ENCODE peak calls at places on chromosomes 11 and 22, in eight cellular contexts. One of them, this sample, is unnamed.
A peak's percentile ranks its signal among the peaks of the same experiment; 100 is the strongest.

GRCh38 chr11:61198391-61198790 is 4.9 kb upstream of the PGA3 start:
- DNase-seq in IMR-90: no peak
- DNase-seq in fibroblast of lung: no peak
- DNase-seq in tibial nerve: no peak
- DNase-seq in ovary: no peak
- DNase-seq in right lobe of liver: no peak
- DNase-seq in suprapubic skin: no peak
- DNase-seq in right atrium auricular region: no peak
- DNase-seq in this sample: no peak

GRCh38 chr11:62402226-62402625 is 16.6 kb upstream of the SCGB1A1 start:
- DNase-seq in ovary: peak; percentile 79
- DNase-seq in right lobe of liver: no peak
- DNase-seq in IMR-90: no peak
- DNase-seq in fibroblast of lung: no peak
- DNase-seq in tibial nerve: peak; percentile 68
- DNase-seq in suprapubic skin: peak; percentile 90
- DNase-seq in right atrium auricular region: peak; percentile 80
- DNase-seq in this sample: no peak

GRCh38 chr22:24391836-24392217 is 35.6 kb upstream of the ADORA2A start:
- DNase-seq in fibroblast of lung: no peak
- DNase-seq in ovary: no peak
- DNase-seq in right lobe of liver: no peak
- DNase-seq in suprapubic skin: no peak
- DNase-seq in IMR-90: peak; percentile 77
- DNase-seq in tibial nerve: no peak
- DNase-seq in right atrium auricular region: no peak
- DNase-seq in this sample: no peak

GRCh38 chr11:134503596-134503995 is 91.6 kb upstream of the B3GAT1 start:
- DNase-seq in fibroblast of lung: no peak
- DNase-seq in suprapubic skin: no peak
- DNase-seq in right lobe of liver: no peak
- DNase-seq in tibial nerve: no peak
- DNase-seq in ovary: no peak
- DNase-seq in right atrium auricular region: no peak
- DNase-seq in IMR-90: no peak
- DNase-seq in this sample: no peak

GRCh38 chr11:111905391-111905790 is 6.2 kb downstream of the CRYAB start:
- DNase-seq in IMR-90: peak; percentile 22
- DNase-seq in tibial nerve: no peak
- DNase-seq in ovary: no peak
- DNase-seq in right lobe of liver: no peak
- DNase-seq in suprapubic skin: no peak
- DNase-seq in fibroblast of lung: no peak
- DNase-seq in right atrium auricular region: no peak
- DNase-seq in this sample: no peak

GRCh38 chr22:47918276-47918928 is 1156.0 kb downstream of the TBC1D22A start:
- DNase-seq in right atrium auricular region: no peak
- DNase-seq in IMR-90: no peak
- DNase-seq in tibial nerve: no peak
- DNase-seq in suprapubic skin: no peak
- DNase-seq in right lobe of liver: no peak
- DNase-seq in fibroblast of lung: no peak
- DNase-seq in ovary: no peak
- DNase-seq in this sample: no peak

GRCh38 chr11:126411971-126412381 is 56.5 kb downstream of the ST3GAL4 start:
- DNase-seq in ovary: peak; percentile 70
- DNase-seq in tibial nerve: no peak
- DNase-seq in fibroblast of lung: no peak
- DNase-seq in IMR-90: no peak
- DNase-seq in right atrium auricular region: peak; percentile 86
- DNase-seq in suprapubic skin: no peak
- DNase-seq in right lobe of liver: no peak
- DNase-seq in this sample: no peak

GRCh38 chr11:125496465-125496817 is 376 bp upstream of the FEZ1 start:
- DNase-seq in right lobe of liver: no peak
- DNase-seq in tibial nerve: no peak
- DNase-seq in fibroblast of lung: no peak
- DNase-seq in ovary: peak; percentile 35
- DNase-seq in IMR-90: no peak
- DNase-seq in suprapubic skin: no peak
- DNase-seq in right atrium auricular region: no peak
- DNase-seq in this sample: no peak

GRCh38 chr11:74683941-74684481 is 47.2 kb downstream of the CHRDL2 start:
- DNase-seq in ovary: peak; percentile 19
- DNase-seq in suprapubic skin: peak; percentile 62
- DNase-seq in right lobe of liver: no peak
- DNase-seq in right atrium auricular region: no peak
- DNase-seq in IMR-90: peak; percentile 71
- DNase-seq in tibial nerve: no peak
- DNase-seq in fibroblast of lung: peak; percentile 56
- DNase-seq in this sample: peak; percentile 25

GRCh38 chr11:1232328-1233321 is 9.8 kb downstream of the MUC5B start:
- DNase-seq in ovary: peak; percentile 17
- DNase-seq in right lobe of liver: peak; percentile 42
- DNase-seq in suprapubic skin: peak; percentile 72
- DNase-seq in right atrium auricular region: no peak
- DNase-seq in IMR-90: no peak
- DNase-seq in tibial nerve: no peak
- DNase-seq in fibroblast of lung: no peak
- DNase-seq in this sample: peak; percentile 64

GRCh38 chr22:41237707-41238569 is 2.8 kb downstream of the CHADL start:
- DNase-seq in IMR-90: peak; percentile 13
- DNase-seq in fibroblast of lung: peak; percentile 41
- DNase-seq in right lobe of liver: peak; percentile 91
- DNase-seq in suprapubic skin: peak; percentile 86
- DNase-seq in tibial nerve: peak; percentile 21
- DNase-seq in right atrium auricular region: peak; percentile 69
- DNase-seq in ovary: peak; percentile 60
- DNase-seq in this sample: no peak

GRCh38 chr11:61162092-61162935 is 1.1 kb upstream of the VPS37C start:
- DNase-seq in right atrium auricular region: no peak
- DNase-seq in ovary: no peak
- DNase-seq in right lobe of liver: no peak
- DNase-seq in tibial nerve: no peak
- DNase-seq in suprapubic skin: no peak
- DNase-seq in fibroblast of lung: peak; percentile 39
- DNase-seq in IMR-90: peak; percentile 44
- DNase-seq in this sample: no peak

GRCh38 chr22:24796860-24797259 is 9.2 kb upstream of the SGSM1 start:
- DNase-seq in IMR-90: no peak
- DNase-seq in right lobe of liver: no peak
- DNase-seq in fibroblast of lung: no peak
- DNase-seq in suprapubic skin: no peak
- DNase-seq in right atrium auricular region: no peak
- DNase-seq in ovary: no peak
- DNase-seq in tibial nerve: no peak
- DNase-seq in this sample: no peak

GRCh38 chr22:46038174-46038487 is 61.2 kb upstream of the WNT7B start:
- DNase-seq in IMR-90: no peak
- DNase-seq in right atrium auricular region: no peak
- DNase-seq in ovary: no peak
- DNase-seq in right lobe of liver: no peak
- DNase-seq in tibial nerve: no peak
- DNase-seq in fibroblast of lung: no peak
- DNase-seq in suprapubic skin: no peak
- DNase-seq in this sample: no peak

GRCh38 chr11:73975479-73975757 is 7.2 kb downstream of the UCP2 start:
- DNase-seq in suprapubic skin: no peak
- DNase-seq in right atrium auricular region: no peak
- DNase-seq in tibial nerve: no peak
- DNase-seq in right lobe of liver: no peak
- DNase-seq in IMR-90: no peak
- DNase-seq in ovary: no peak
- DNase-seq in fibroblast of lung: no peak
- DNase-seq in this sample: no peak

GRCh38 chr11:22197139-22197893 is 4.4 kb downstream of the ANO5 start:
- DNase-seq in ovary: no peak
- DNase-seq in right atrium auricular region: no peak
- DNase-seq in tibial nerve: no peak
- DNase-seq in suprapubic skin: no peak
- DNase-seq in IMR-90: no peak
- DNase-seq in right lobe of liver: no peak
- DNase-seq in fibroblast of lung: no peak
- DNase-seq in this sample: no peak

GRCh38 chr11:91230647-91231046 is 994.0 kb upstream of the FAT3 start:
- DNase-seq in suprapubic skin: no peak
- DNase-seq in right lobe of liver: no peak
- DNase-seq in IMR-90: no peak
- DNase-seq in right atrium auricular region: no peak
- DNase-seq in tibial nerve: no peak
- DNase-seq in fibroblast of lung: no peak
- DNase-seq in ovary: no peak
- DNase-seq in this sample: no peak

GRCh38 chr11:68632802-68633201 is 51.5 kb upstream of the GAL start:
- DNase-seq in fibroblast of lung: peak; percentile 83
- DNase-seq in right atrium auricular region: no peak
- DNase-seq in tibial nerve: no peak
- DNase-seq in suprapubic skin: no peak
- DNase-seq in IMR-90: peak; percentile 70
- DNase-seq in right lobe of liver: no peak
- DNase-seq in ovary: no peak
- DNase-seq in this sample: no peak

GRCh38 chr22:49975543-49976389 is 15.2 kb downstream of the PIM3 start:
- DNase-seq in IMR-90: no peak
- DNase-seq in fibroblast of lung: no peak
- DNase-seq in right atrium auricular region: no peak
- DNase-seq in tibial nerve: no peak
- DNase-seq in ovary: peak; percentile 25
- DNase-seq in right lobe of liver: no peak
- DNase-seq in suprapubic skin: peak; percentile 77
- DNase-seq in this sample: no peak

GRCh38 chr11:44760917-44761545 is 34.3 kb downstream of the TSPAN18 start:
- DNase-seq in tibial nerve: peak; percentile 56
- DNase-seq in fibroblast of lung: peak; percentile 83
- DNase-seq in suprapubic skin: peak; percentile 71
- DNase-seq in ovary: peak; percentile 66
- DNase-seq in IMR-90: peak; percentile 96
- DNase-seq in right atrium auricular region: peak; percentile 86
- DNase-seq in right lobe of liver: peak; percentile 34
- DNase-seq in this sample: no peak

GRCh38 chr11:128779036-128779435 is 85.2 kb downstream of the FLI1 start:
- DNase-seq in tibial nerve: no peak
- DNase-seq in right lobe of liver: no peak
- DNase-seq in suprapubic skin: no peak
- DNase-seq in fibroblast of lung: no peak
- DNase-seq in IMR-90: peak; percentile 68
- DNase-seq in right atrium auricular region: no peak
- DNase-seq in ovary: no peak
- DNase-seq in this sample: no peak

GRCh38 chr11:2521081-2521480 is 76.3 kb downstream of the KCNQ1 start:
- DNase-seq in suprapubic skin: peak; percentile 56
- DNase-seq in ovary: no peak
- DNase-seq in right lobe of liver: peak; percentile 23
- DNase-seq in fibroblast of lung: no peak
- DNase-seq in right atrium auricular region: no peak
- DNase-seq in tibial nerve: no peak
- DNase-seq in IMR-90: no peak
- DNase-seq in this sample: no peak

GRCh38 chr11:26134481-26135355 is 197.2 kb upstream of the ANO3 start:
- DNase-seq in IMR-90: peak; percentile 38
- DNase-seq in tibial nerve: no peak
- DNase-seq in ovary: no peak
- DNase-seq in fibroblast of lung: peak; percentile 54
- DNase-seq in right atrium auricular region: no peak
- DNase-seq in suprapubic skin: no peak
- DNase-seq in right lobe of liver: no peak
- DNase-seq in this sample: no peak

GRCh38 chr22:39913321-39913720 is 12.4 kb downstream of the GRAP2 start:
- DNase-seq in IMR-90: no peak
- DNase-seq in right atrium auricular region: no peak
- DNase-seq in right lobe of liver: no peak
- DNase-seq in tibial nerve: no peak
- DNase-seq in ovary: no peak
- DNase-seq in fibroblast of lung: no peak
- DNase-seq in suprapubic skin: no peak
- DNase-seq in this sample: no peak
- H3K27ac ChIP-seq in IMR-90: no peak overlapping the region
- H3K27ac ChIP-seq in right atrium auricular region: no peak overlapping the region
- H3K27ac ChIP-seq in right lobe of liver: no peak overlapping the region
- H3K27ac ChIP-seq in tibial nerve: no peak overlapping the region
- H3K27ac ChIP-seq in ovary: no peak overlapping the region
- H3K27ac ChIP-seq in fibroblast of lung: no peak overlapping the region
- H3K27ac ChIP-seq in suprapubic skin: no peak overlapping the region
- H3K27ac ChIP-seq in this sample: no peak overlapping the region

GRCh38 chr11:57301711-57302423 is 22.9 kb downstream of the TNKS1BP1 start:
- DNase-seq in right atrium auricular region: no peak
- DNase-seq in IMR-90: no peak
- DNase-seq in ovary: no peak
- DNase-seq in suprapubic skin: peak; percentile 79
- DNase-seq in fibroblast of lung: no peak
- DNase-seq in tibial nerve: no peak
- DNase-seq in right lobe of liver: no peak
- DNase-seq in this sample: no peak
- H3K36me3 ChIP-seq in right atrium auricular region: peaks cover 66% of the 10 kb centered on the region
- H3K36me3 ChIP-seq in IMR-90: peaks cover 74% of the 10 kb centered on the region
- H3K36me3 ChIP-seq in ovary: peaks cover 8% of the 10 kb centered on the region
- H3K36me3 ChIP-seq in suprapubic skin: peaks cover 63% of the 10 kb centered on the region
- H3K36me3 ChIP-seq in fibroblast of lung: peaks cover 44% of the 10 kb centered on the region
- H3K36me3 ChIP-seq in tibial nerve: peaks cover 10% of the 10 kb centered on the region
- H3K36me3 ChIP-seq in right lobe of liver: peaks cover 11% of the 10 kb centered on the region
- H3K36me3 ChIP-seq in this sample: peaks cover 81% of the 10 kb centered on the region

DNA sequence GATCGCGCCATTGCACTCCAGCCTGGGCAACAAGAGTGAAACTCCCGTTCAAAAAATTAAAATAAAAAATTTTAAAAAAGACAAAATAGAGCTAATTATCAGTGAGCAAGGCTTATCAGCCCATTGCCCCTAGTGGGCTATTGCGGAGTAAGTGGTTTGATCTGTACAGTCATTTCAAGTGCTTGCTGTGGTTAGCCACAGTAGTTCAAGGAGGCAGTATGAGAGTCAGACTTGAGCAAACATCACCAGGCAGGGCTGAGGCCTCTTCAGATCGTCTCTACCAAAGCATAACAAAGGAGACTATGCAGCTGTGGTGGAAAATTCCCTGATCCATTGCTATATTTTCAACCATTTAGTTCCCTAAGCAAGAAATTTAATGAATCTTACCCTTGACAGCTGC is 4.3 kb upstream of the SBF2 start:
- DNase-seq in right lobe of liver: no peak
- DNase-seq in IMR-90: peak; percentile 98
- DNase-seq in tibial nerve: no peak
- DNase-seq in suprapubic skin: no peak
- DNase-seq in right atrium auricular region: no peak
- DNase-seq in ovary: no peak
- DNase-seq in fibroblast of lung: peak; percentile 88
- DNase-seq in this sample: no peak
- TF ChIP-seq CTCF in right lobe of liver: no peak
- TF ChIP-seq CTCF in IMR-90: peak; percentile 48
- TF ChIP-seq CTCF in tibial nerve: no peak
- TF ChIP-seq CTCF in suprapubic skin: no peak
- TF ChIP-seq CTCF in right atrium auricular region: peak; percentile 11
- TF ChIP-seq CTCF in ovary: no peak
- TF ChIP-seq CTCF in fibroblast of lung: peak; percentile 32
- TF ChIP-seq CTCF in this sample: no peak

DNA sequence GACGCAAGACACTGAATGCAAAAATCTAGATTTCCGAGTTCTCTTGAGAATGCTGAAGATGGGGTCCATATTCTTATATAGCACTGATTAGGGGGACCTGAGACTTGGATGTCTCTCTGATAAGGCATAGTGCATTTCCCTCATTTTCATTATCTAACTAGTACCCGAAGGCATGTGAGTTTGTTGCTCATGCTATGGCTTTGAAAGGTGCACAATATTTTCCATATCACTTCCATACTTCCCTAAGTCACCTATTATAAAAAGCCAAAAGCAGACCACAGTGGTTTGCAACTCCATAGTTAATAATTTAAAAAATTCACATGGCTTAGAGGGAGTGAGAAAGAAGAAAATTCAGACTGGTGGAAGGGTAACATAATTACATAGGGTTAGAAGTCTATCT is 1.7 kb downstream of the BTBD10 start:
- DNase-seq in right atrium auricular region: no peak
- DNase-seq in right lobe of liver: no peak
- DNase-seq in ovary: no peak
- DNase-seq in IMR-90: no peak
- DNase-seq in fibroblast of lung: no peak
- DNase-seq in tibial nerve: no peak
- DNase-seq in suprapubic skin: no peak
- DNase-seq in this sample: no peak
- H3K27ac ChIP-seq in right atrium auricular region: no peak overlapping the region
- H3K27ac ChIP-seq in right lobe of liver: no peak overlapping the region
- H3K27ac ChIP-seq in ovary: no peak overlapping the region
- H3K27ac ChIP-seq in IMR-90: no peak overlapping the region
- H3K27ac ChIP-seq in fibroblast of lung: no peak overlapping the region
- H3K27ac ChIP-seq in tibial nerve: no peak overlapping the region
- H3K27ac ChIP-seq in suprapubic skin: no peak overlapping the region
- H3K27ac ChIP-seq in this sample: peak overlapping the region; percentile 78

This sample was measured in RWPE2.